ENCODE peak calls at places on chromosomes 2 and 18, in five cellular contexts. One of them, this sample, is unnamed.

GRCh38 chr2:41928593-41928992 is 119.2 kb upstream of the PKDCC start:
- DNase-seq in M059J: peak; percentile 93
- DNase-seq in kidney epithelial cell: no peak
- DNase-seq in NCI-H446: no peak
- DNase-seq in NCI-H1092 treated with DMSO at 0.1 percent for 48 hours: no peak
- DNase-seq in this sample: no peak

GRCh38 chr2:149098722-149099121 is 60.2 kb downstream of the LYPD6B start:
- DNase-seq in NCI-H1092 treated with DMSO at 0.1 percent for 48 hours: no peak
- DNase-seq in kidney epithelial cell: no peak
- DNase-seq in M059J: peak; percentile 90
- DNase-seq in NCI-H446: no peak
- DNase-seq in this sample: no peak

GRCh38 chr18:78727877-78728276 is 251.7 kb upstream of the SALL3 start:
- DNase-seq in NCI-H1092 treated with DMSO at 0.1 percent for 48 hours: no peak
- DNase-seq in kidney epithelial cell: no peak
- DNase-seq in NCI-H446: no peak
- DNase-seq in M059J: no peak
- DNase-seq in this sample: no peak

GRCh38 chr18:21739604-21740473 is 753 bp upstream of the MIB1 start:
- DNase-seq in M059J: no peak
- DNase-seq in NCI-H1092 treated with DMSO at 0.1 percent for 48 hours: no peak
- DNase-seq in NCI-H446: no peak
- DNase-seq in kidney epithelial cell: no peak
- DNase-seq in this sample: peak; percentile 47

GRCh38 chr2:121777699-121778058 is 22.2 kb downstream of the TSN start:
- DNase-seq in NCI-H1092 treated with DMSO at 0.1 percent for 48 hours: no peak
- DNase-seq in NCI-H446: peak; percentile 10
- DNase-seq in M059J: peak; percentile 59
- DNase-seq in kidney epithelial cell: no peak
- DNase-seq in this sample: no peak

GRCh38 chr2:216637472-216637871 is 4.3 kb downstream of the IGFBP2 start:
- DNase-seq in NCI-H1092 treated with DMSO at 0.1 percent for 48 hours: no peak
- DNase-seq in kidney epithelial cell: no peak
- DNase-seq in NCI-H446: no peak
- DNase-seq in M059J: no peak
- DNase-seq in this sample: no peak

GRCh38 chr2:190165491-190165890 is 103.0 kb upstream of the MSTN start:
- DNase-seq in NCI-H446: no peak
- DNase-seq in NCI-H1092 treated with DMSO at 0.1 percent for 48 hours: no peak
- DNase-seq in M059J: no peak
- DNase-seq in kidney epithelial cell: no peak
- DNase-seq in this sample: no peak

GRCh38 chr2:27296466-27296865 is 11.8 kb downstream of the UCN start:
- DNase-seq in NCI-H1092 treated with DMSO at 0.1 percent for 48 hours: no peak
- DNase-seq in M059J: no peak
- DNase-seq in kidney epithelial cell: no peak
- DNase-seq in NCI-H446: no peak
- DNase-seq in this sample: no peak

GRCh38 chr2:150424361-150424760 is 63.1 kb downstream of the RND3 start:
- DNase-seq in kidney epithelial cell: no peak
- DNase-seq in NCI-H1092 treated with DMSO at 0.1 percent for 48 hours: no peak
- DNase-seq in NCI-H446: no peak
- DNase-seq in M059J: no peak
- DNase-seq in this sample: no peak

GRCh38 chr2:217798743-217799552 is 203.8 kb downstream of the TNS1 start:
- DNase-seq in NCI-H1092 treated with DMSO at 0.1 percent for 48 hours: no peak
- DNase-seq in kidney epithelial cell: no peak
- DNase-seq in M059J: no peak
- DNase-seq in NCI-H446: no peak
- DNase-seq in this sample: peak; percentile 47

GRCh38 chr2:73979021-73979420 is 5.7 kb upstream of the TET3 start:
- DNase-seq in M059J: no peak
- DNase-seq in kidney epithelial cell: no peak
- DNase-seq in NCI-H446: no peak
- DNase-seq in NCI-H1092 treated with DMSO at 0.1 percent for 48 hours: no peak
- DNase-seq in this sample: no peak

GRCh38 chr2:164757934-164758695 is 83.5 kb downstream of the COBLL1 start:
- DNase-seq in NCI-H446: no peak
- DNase-seq in NCI-H1092 treated with DMSO at 0.1 percent for 48 hours: no peak
- DNase-seq in kidney epithelial cell: no peak
- DNase-seq in M059J: peak; percentile 21
- DNase-seq in this sample: no peak